ENCODE peak calls at places on chromosomes 13 and 19, in four cellular contexts. One of them, this sample, is unnamed.

GRCh38 chr13:24131749-24132148 is 28.8 kb upstream of the SPATA13 start:
- DNase-seq in fibroblast of villous mesenchyme: no peak
- DNase-seq in endodermal cell: no peak
- DNase-seq in Right ventricle myocardium superior: no peak
- DNase-seq in this sample: no peak

GRCh38 chr19:58093071-58093470 is 5.0 kb downstream of the ZSCAN18 start:
- DNase-seq in Right ventricle myocardium superior: no peak
- DNase-seq in endodermal cell: no peak
- DNase-seq in fibroblast of villous mesenchyme: no peak
- DNase-seq in this sample: no peak

GRCh38 chr13:51258612-51259358 is 36.6 kb downstream of the FAM124A start:
- DNase-seq in endodermal cell: peak
- DNase-seq in fibroblast of villous mesenchyme: no peak
- DNase-seq in Right ventricle myocardium superior: no peak
- DNase-seq in this sample: no peak

GRCh38 chr13:51797664-51798488 is 6.1 kb downstream of the DHRS12 start:
- DNase-seq in Right ventricle myocardium superior: no peak
- DNase-seq in fibroblast of villous mesenchyme: peak
- DNase-seq in endodermal cell: peak
- DNase-seq in this sample: peak

GRCh38 chr19:37692956-37693660 is 26.5 kb downstream of the ZNF607 start:
- DNase-seq in endodermal cell: no peak
- DNase-seq in Right ventricle myocardium superior: no peak
- DNase-seq in fibroblast of villous mesenchyme: no peak
- DNase-seq in this sample: no peak

GRCh38 chr19:55704494-55705245 is 29.6 kb downstream of the EPN1 start:
- DNase-seq in Right ventricle myocardium superior: no peak
- DNase-seq in fibroblast of villous mesenchyme: no peak
- DNase-seq in endodermal cell: peak
- DNase-seq in this sample: no peak

GRCh38 chr13:108919036-108919907 is 289.9 kb downstream of the MYO16 start:
- DNase-seq in Right ventricle myocardium superior: no peak
- DNase-seq in endodermal cell: no peak
- DNase-seq in fibroblast of villous mesenchyme: peak
- DNase-seq in this sample: no peak

GRCh38 chr13:36778083-36778671 is 40.8 kb upstream of the RFXAP start:
- DNase-seq in endodermal cell: peak
- DNase-seq in fibroblast of villous mesenchyme: peak
- DNase-seq in Right ventricle myocardium superior: no peak
- DNase-seq in this sample: no peak

GRCh38 chr13:60120617-60121016 is 43.1 kb downstream of the DIAPH3 start:
- DNase-seq in Right ventricle myocardium superior: no peak
- DNase-seq in fibroblast of villous mesenchyme: no peak
- DNase-seq in endodermal cell: no peak
- DNase-seq in this sample: no peak

GRCh38 chr13:90447735-90448103 is 899.8 kb upstream of the MIR17HG start:
- DNase-seq in Right ventricle myocardium superior: no peak
- DNase-seq in fibroblast of villous mesenchyme: peak
- DNase-seq in endodermal cell: no peak
- DNase-seq in this sample: no peak

GRCh38 chr19:49595006-49595818 is 4.2 kb downstream of the PRR12 start:
- DNase-seq in Right ventricle myocardium superior: no peak
- DNase-seq in fibroblast of villous mesenchyme: no peak
- DNase-seq in endodermal cell: no peak
- DNase-seq in this sample: no peak

GRCh38 chr19:27660428-27660827 is 1552.5 kb downstream of the UQCRFS1 start:
- DNase-seq in Right ventricle myocardium superior: no peak
- DNase-seq in fibroblast of villous mesenchyme: no peak
- DNase-seq in endodermal cell: peak
- DNase-seq in this sample: no peak

GRCh38 chr19:15210323-15210774 is 9.6 kb upstream of the NOTCH3 start:
- DNase-seq in endodermal cell: no peak
- DNase-seq in fibroblast of villous mesenchyme: peak
- DNase-seq in Right ventricle myocardium superior: peak
- DNase-seq in this sample: no peak

GRCh38 chr13:48412100-48412556 is 785 bp downstream of the LPAR6 start:
- DNase-seq in fibroblast of villous mesenchyme: peak
- DNase-seq in Right ventricle myocardium superior: no peak
- DNase-seq in endodermal cell: no peak
- DNase-seq in this sample: no peak

GRCh38 chr19:280541-281007 is 10.6 kb downstream of the PLPP2 start:
- DNase-seq in endodermal cell: peak
- DNase-seq in fibroblast of villous mesenchyme: no peak
- DNase-seq in Right ventricle myocardium superior: no peak
- DNase-seq in this sample: no peak

GRCh38 chr13:80658705-80659104 is 317.8 kb upstream of the SPRY2 start:
- DNase-seq in endodermal cell: no peak
- DNase-seq in fibroblast of villous mesenchyme: no peak
- DNase-seq in Right ventricle myocardium superior: no peak
- DNase-seq in this sample: no peak

GRCh38 chr13:114088863-114089262 is 43.6 kb downstream of the RASA3 start:
- DNase-seq in endodermal cell: no peak
- DNase-seq in fibroblast of villous mesenchyme: no peak
- DNase-seq in Right ventricle myocardium superior: no peak
- DNase-seq in this sample: no peak

GRCh38 chr13:49594576-49594975 is 9.2 kb upstream of the RCBTB1 start:
- DNase-seq in fibroblast of villous mesenchyme: no peak
- DNase-seq in Right ventricle myocardium superior: no peak
- DNase-seq in endodermal cell: no peak
- DNase-seq in this sample: no peak

GRCh38 chr19:45790942-45791341 is 1.7 kb downstream of the DMWD start:
- DNase-seq in endodermal cell: no peak
- DNase-seq in Right ventricle myocardium superior: peak
- DNase-seq in fibroblast of villous mesenchyme: no peak
- DNase-seq in this sample: no peak

GRCh38 chr13:83077499-83077898 is 804.8 kb downstream of the SLITRK1 start:
- DNase-seq in Right ventricle myocardium superior: no peak
- DNase-seq in fibroblast of villous mesenchyme: no peak
- DNase-seq in endodermal cell: no peak
- DNase-seq in this sample: no peak

GRCh38 chr19:13881231-13881691 is 4.3 kb downstream of the NANOS3 start:
- DNase-seq in fibroblast of villous mesenchyme: peak
- DNase-seq in endodermal cell: peak
- DNase-seq in Right ventricle myocardium superior: no peak
- DNase-seq in this sample: no peak

GRCh38 chr19:8611890-8612806 is 1.6 kb upstream of the ADAMTS10 start:
- DNase-seq in Right ventricle myocardium superior: peak
- DNase-seq in fibroblast of villous mesenchyme: peak
- DNase-seq in endodermal cell: peak
- DNase-seq in this sample: no peak

GRCh38 chr19:752652-753517 is 2.0 kb downstream of the MISP start:
- DNase-seq in fibroblast of villous mesenchyme: peak
- DNase-seq in endodermal cell: no peak
- DNase-seq in Right ventricle myocardium superior: no peak
- DNase-seq in this sample: no peak

GRCh38 chr19:12113121-12113520 is 27.0 kb downstream of the ZNF20 start:
- DNase-seq in fibroblast of villous mesenchyme: no peak
- DNase-seq in endodermal cell: no peak
- DNase-seq in Right ventricle myocardium superior: no peak
- DNase-seq in this sample: no peak

GRCh38 chr13:53254495-53254894 is 225.9 kb downstream of the OLFM4 start:
- DNase-seq in fibroblast of villous mesenchyme: no peak
- DNase-seq in endodermal cell: peak
- DNase-seq in Right ventricle myocardium superior: no peak
- DNase-seq in this sample: no peak

GRCh38 chr13:40478775-40479174 is 187.7 kb downstream of the FOXO1 start:
- DNase-seq in endodermal cell: no peak
- DNase-seq in Right ventricle myocardium superior: no peak
- DNase-seq in fibroblast of villous mesenchyme: no peak
- DNase-seq in this sample: no peak

GRCh38 chr19:17281391-17282304 is at the start of gene ANKLE1:
- DNase-seq in fibroblast of villous mesenchyme: no peak
- DNase-seq in endodermal cell: peak
- DNase-seq in Right ventricle myocardium superior: peak
- DNase-seq in this sample: peak

GRCh38 chr19:9958451-9958850 is 22.1 kb upstream of the OLFM2 start:
- DNase-seq in endodermal cell: no peak
- DNase-seq in fibroblast of villous mesenchyme: peak
- DNase-seq in Right ventricle myocardium superior: no peak
- DNase-seq in this sample: no peak

GRCh38 chr13:105591308-105591707 is 944.2 kb downstream of the EFNB2 start:
- DNase-seq in fibroblast of villous mesenchyme: no peak
- DNase-seq in Right ventricle myocardium superior: no peak
- DNase-seq in endodermal cell: no peak
- DNase-seq in this sample: no peak

GRCh38 chr19:12064266-12065099 is at the start of gene ZNF844:
- DNase-seq in endodermal cell: peak
- DNase-seq in Right ventricle myocardium superior: peak
- DNase-seq in fibroblast of villous mesenchyme: peak
- DNase-seq in this sample: peak

GRCh38 chr19:21109116-21109515 is 27.1 kb downstream of the ZNF714 start:
- DNase-seq in endodermal cell: no peak
- DNase-seq in fibroblast of villous mesenchyme: no peak
- DNase-seq in Right ventricle myocardium superior: no peak
- DNase-seq in this sample: no peak

This sample was measured in effector memory CD8-positive, alpha-beta T cell.